ENCODE peak calls at places on chromosomes 13 and 19, in nine cellular contexts. T is Peyer's patch; Y is brain microvascular endothelial cell; N is CD8-positive, alpha-beta T cell; J is left ventricle myocardium inferior; K is RWPE1; X is ascending aorta; D is AG04450; W is tibial artery. O is an unnamed sample.

GRCh38 chr13:106986033-106986484 is 418.1 kb upstream of the ARGLU1 start:
- DNase-seq in K (no peak), X (no peak), Y (peak), J (peak), N (no peak), D (no peak), T (no peak), W (no peak), O (no peak)

GRCh38 chr19:37997911-37998344 is 90.9 kb downstream of the SIPA1L3 start:
- DNase-seq in W (no peak), D (peak), N (no peak), Y (peak), X (no peak), J (no peak), K (peak), T (no peak), O (peak)

GRCh38 chr19:11451942-11452813 is 16.7 kb downstream of the PRKCSH start:
- DNase-seq in J (no peak), K (no peak), N (no peak), X (no peak), D (no peak), Y (no peak), T (no peak), W (no peak), O (no peak)

GRCh38 chr19:35000647-35001501 is 751 bp downstream of the GRAMD1A start:
- DNase-seq in T (peak), N (peak), J (no peak), X (no peak), Y (peak), D (no peak), W (no peak), K (no peak), O (peak)

GRCh38 chr13:31107109-31107508 is 54.6 kb downstream of the HSPH1 start:
- DNase-seq in X (no peak), K (no peak), T (no peak), D (no peak), Y (no peak), W (no peak), N (no peak), J (no peak), O (no peak)

GRCh38 chr13:42876270-42876714 is 94.9 kb downstream of the FAM216B start:
- DNase-seq in X (no peak), Y (no peak), J (no peak), T (no peak), W (no peak), D (no peak), K (no peak), N (no peak), O (peak)

GRCh38 chr13:76892488-76892887 is 6.3 kb upstream of the KCTD12 start:
- DNase-seq in X (no peak), D (no peak), T (no peak), K (no peak), Y (no peak), W (no peak), N (no peak), J (no peak), O (no peak)

GRCh38 chr19:35675589-35676140 is 9.3 kb downstream of the UPK1A start:
- DNase-seq in W (no peak), D (no peak), K (no peak), X (no peak), J (no peak), T (no peak), N (no peak), Y (no peak), O (no peak)

GRCh38 chr19:58128041-58128685 is 22.4 kb downstream of the ZNF329 start:
- DNase-seq in W (no peak), J (no peak), X (no peak), K (no peak), D (no peak), T (no peak), Y (no peak), N (no peak), O (no peak)

GRCh38 chr19:35204799-35205732 is 23.5 kb downstream of the FAM187B start:
- DNase-seq in X (no peak), N (no peak), W (peak), J (no peak), K (no peak), Y (no peak), D (no peak), T (peak), O (no peak)

GRCh38 chr13:111897178-111897845 is 169.6 kb upstream of the SOX1 start:
- DNase-seq in D (no peak), W (no peak), N (no peak), X (no peak), J (no peak), K (no peak), T (peak), Y (no peak), O (no peak)

GRCh38 chr19:29663861-29664752 is 1.2 kb upstream of the PLEKHF1 start:
- DNase-seq in T (peak), N (no peak), X (no peak), Y (peak), D (no peak), J (no peak), W (no peak), K (no peak), O (peak)

GRCh38 chr19:30107351-30107750 is 165.3 kb downstream of the URI1 start:
- DNase-seq in X (no peak), J (no peak), Y (no peak), K (no peak), N (no peak), D (no peak), T (no peak), W (no peak), O (no peak)

GRCh38 chr13:74017301-74018092 is 116.7 kb downstream of the KLF12 start:
- DNase-seq in N (no peak), J (no peak), W (no peak), T (no peak), Y (no peak), X (no peak), K (no peak), D (no peak), O (no peak)

GRCh38 chr13:49975826-49976225 is 21.0 kb upstream of the TRIM13 start:
- DNase-seq in K (no peak), W (no peak), X (no peak), J (no peak), T (no peak), N (no peak), D (no peak), Y (no peak), O (no peak)

GRCh38 chr19:35211545-35212230 is 16.9 kb downstream of the FAM187B start:
- DNase-seq in N (peak), X (peak), T (peak), Y (no peak), K (no peak), W (peak), D (no peak), J (peak), O (no peak)

GRCh38 chr13:98415326-98416070 is 161.4 kb downstream of the STK24 start:
- DNase-seq in K (no peak), Y (no peak), T (no peak), W (no peak), D (no peak), N (no peak), X (no peak), J (no peak), O (no peak)

GRCh38 chr19:18290250-18291018 is 9.0 kb upstream of the JUND start:
- DNase-seq in J (peak), D (no peak), X (peak), T (peak), W (no peak), N (peak), Y (peak), K (no peak), O (no peak)

GRCh38 chr13:112250788-112251445 is 125.2 kb upstream of the SPACA7 start:
- DNase-seq in W (no peak), X (no peak), Y (no peak), N (no peak), D (no peak), K (no peak), J (no peak), T (no peak), O (no peak)

GRCh38 chr19:10568444-10568825 is 344 bp downstream of the CDKN2D start:
- DNase-seq in Y (no peak), T (peak), D (no peak), K (no peak), J (no peak), N (no peak), X (no peak), W (peak), O (peak)

GRCh38 chr13:80177327-80177726 is 163.6 kb downstream of the SPRY2 start:
- DNase-seq in T (no peak), Y (no peak), D (no peak), W (no peak), J (no peak), N (no peak), X (no peak), K (peak), O (peak)

GRCh38 chr13:75685239-75685697 is 49.1 kb downstream of the LMO7 start:
- DNase-seq in K (no peak), W (no peak), D (peak), T (no peak), X (no peak), J (no peak), Y (peak), N (no peak), O (peak)

GRCh38 chr19:33406521-33407139 is 33.1 kb downstream of the CEBPG start:
- DNase-seq in K (peak), N (peak), J (peak), D (no peak), X (peak), T (peak), W (peak), Y (peak), O (peak)

GRCh38 chr13:110617326-110618072 is 2.2 kb downstream of the NAXD start:
- DNase-seq in K (no peak), X (no peak), J (no peak), N (no peak), T (peak), Y (peak), D (peak), W (no peak), O (peak)

GRCh38 chr19:46412034-46412982 is 1.1 kb downstream of the CCDC8 start:
- DNase-seq in D (no peak), K (no peak), Y (no peak), W (no peak), N (no peak), J (no peak), T (no peak), X (no peak), O (no peak)
- H3K27ac ChIP-seq in D (peak), K (peak), Y (no peak), W (peak), N (no peak), J (peak), T (no peak), X (peak), O (peak)

GRCh38 chr19:45917421-45918091 is 3.0 kb upstream of the NANOS2 start:
- DNase-seq in X (no peak), D (no peak), N (no peak), J (no peak), W (no peak), T (no peak), Y (no peak), K (no peak), O (no peak)

GRCh38 chr19:45922281-45922680 is 7.7 kb upstream of the NANOS2 start:
- DNase-seq in N (no peak), J (no peak), Y (no peak), K (no peak), X (no peak), D (no peak), T (no peak), W (no peak), O (no peak)

GRCh38 chr19:45920458-45920857 is 5.9 kb upstream of the NANOS2 start:
- DNase-seq in T (no peak), N (no peak), K (no peak), Y (no peak), J (no peak), X (no peak), D (no peak), W (no peak), O (no peak)

GRCh38 chr19:45919678-45920077 is 5.1 kb upstream of the NANOS2 start:
- DNase-seq in N (no peak), Y (no peak), D (no peak), K (no peak), J (no peak), W (no peak), X (no peak), T (no peak), O (peak)

DNA sequence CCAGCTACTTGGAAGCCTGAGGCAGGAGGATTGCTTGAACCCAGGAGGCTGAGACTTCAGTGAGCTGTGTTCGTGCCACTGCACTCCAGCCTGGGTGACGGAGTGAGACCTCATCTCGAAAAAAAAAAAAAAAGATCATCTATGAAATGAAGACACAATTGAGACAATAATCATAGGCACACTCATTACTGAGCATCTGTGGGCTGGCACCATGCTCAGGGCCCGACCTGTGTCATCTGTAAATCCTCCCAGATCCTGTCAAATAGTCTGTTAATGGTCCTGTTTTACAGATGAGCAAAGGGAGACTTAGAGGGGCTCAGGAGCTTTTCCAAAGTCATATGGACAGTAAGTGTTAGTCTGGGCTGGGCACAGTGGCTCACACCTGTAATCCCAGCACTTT is 4.1 kb upstream of the NANOS2 start:
- DNase-seq in X (no peak), T (no peak), D (no peak), J (no peak), W (no peak), K (no peak), N (no peak), Y (no peak), O (no peak)
- TF ChIP-seq CTCF in X (no peak), T (no peak), D (no peak), J (no peak), W (no peak), K (no peak), N (no peak), Y (no peak), O (no peak)

GRCh38 chr19:43667524-43668405 is 2.2 kb downstream of the PLAUR start:
- DNase-seq in N (no peak), T (no peak), D (no peak), W (peak), K (peak), J (peak), Y (no peak), X (peak), O (no peak)
- H3K27ac ChIP-seq in N (no peak), T (peak), D (peak), W (peak), K (peak), J (peak), Y (peak), X (peak), O (peak)

DNA sequence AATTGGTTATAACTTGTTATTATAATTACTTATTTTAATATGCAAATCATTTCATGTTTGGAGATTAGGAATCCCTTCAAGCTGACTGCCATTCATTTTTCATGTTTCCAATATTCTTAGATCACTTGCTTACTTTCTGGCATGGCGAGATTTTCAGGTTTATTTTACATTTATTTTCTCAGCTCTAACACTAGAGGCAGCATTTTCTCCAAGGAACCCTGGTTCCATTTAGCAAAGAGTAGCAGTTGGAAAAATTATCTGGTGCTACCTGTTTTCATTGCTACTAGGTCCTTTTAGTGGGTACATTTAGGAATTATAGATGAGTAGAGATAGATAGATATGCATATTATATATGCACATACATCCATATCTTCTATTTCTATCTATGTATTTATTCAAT is 90.9 kb upstream of the TRPC4 start:
- DNase-seq in K (no peak), W (no peak), X (no peak), T (no peak), D (no peak), J (no peak), N (no peak), Y (no peak), O (no peak)
- TF ChIP-seq CTCF in K (no peak), W (no peak), X (no peak), T (no peak), D (peak), J (no peak), N (no peak), Y (peak), O (peak)

GRCh38 chr19:6271721-6272410 is 7.9 kb downstream of the MLLT1 start:
- DNase-seq in K (no peak), D (no peak), Y (no peak), J (peak), T (peak), N (no peak), X (peak), W (peak), O (no peak)

GRCh38 chr19:6274756-6275155 is 5.0 kb downstream of the MLLT1 start:
- DNase-seq in J (no peak), D (no peak), W (no peak), Y (no peak), K (no peak), T (peak), X (peak), N (no peak), O (no peak)

GRCh38 chr19:6272411-6272791 is 7.4 kb downstream of the MLLT1 start:
- DNase-seq in D (no peak), N (no peak), T (no peak), W (no peak), K (no peak), X (no peak), Y (no peak), J (no peak), O (no peak)

GRCh38 chr19:6273701-6274601 is 5.8 kb downstream of the MLLT1 start:
- DNase-seq in N (no peak), J (peak), D (no peak), K (peak), Y (peak), T (peak), W (peak), X (peak), O (peak)

DNA sequence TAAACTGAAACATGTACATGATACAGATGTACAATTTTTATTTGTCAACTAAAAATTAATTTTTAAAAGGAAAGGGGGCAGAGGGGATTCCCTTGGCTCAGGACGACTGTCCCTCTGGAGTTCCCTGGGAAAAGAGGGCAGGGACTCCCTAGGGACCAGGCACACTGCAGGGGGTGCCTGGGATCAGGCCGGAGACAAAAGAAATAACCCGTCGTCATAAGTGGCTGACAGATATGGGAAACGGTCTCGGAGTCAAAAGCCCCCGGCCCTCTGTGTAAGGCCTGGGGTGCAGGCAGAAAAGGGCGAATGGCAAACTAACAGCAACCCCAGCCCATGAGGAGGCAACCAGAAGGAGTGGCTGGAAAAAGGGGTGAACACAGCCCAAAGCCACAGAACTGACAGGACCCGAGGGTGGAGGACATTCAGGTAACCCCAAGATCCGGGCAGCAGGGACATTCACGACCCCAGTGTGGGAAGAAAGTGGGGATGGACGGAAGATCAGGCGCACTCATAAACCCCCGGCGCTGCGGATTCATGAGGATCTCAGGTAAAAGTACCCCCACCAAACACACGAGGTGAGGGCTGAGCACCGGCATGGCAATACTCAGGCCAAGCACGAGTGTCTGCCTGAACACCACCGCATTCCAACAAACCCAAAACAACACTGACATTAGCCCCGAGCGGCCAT is 6.7 kb downstream of the MLLT1 start:
- DNase-seq in D (no peak), J (no peak), K (no peak), X (no peak), T (peak), Y (no peak), W (no peak), N (no peak), O (no peak)
- H3K27ac ChIP-seq in D (peak), J (peak), K (peak), X (peak), T (peak), Y (peak), W (peak), N (no peak), O (peak)

DNA sequence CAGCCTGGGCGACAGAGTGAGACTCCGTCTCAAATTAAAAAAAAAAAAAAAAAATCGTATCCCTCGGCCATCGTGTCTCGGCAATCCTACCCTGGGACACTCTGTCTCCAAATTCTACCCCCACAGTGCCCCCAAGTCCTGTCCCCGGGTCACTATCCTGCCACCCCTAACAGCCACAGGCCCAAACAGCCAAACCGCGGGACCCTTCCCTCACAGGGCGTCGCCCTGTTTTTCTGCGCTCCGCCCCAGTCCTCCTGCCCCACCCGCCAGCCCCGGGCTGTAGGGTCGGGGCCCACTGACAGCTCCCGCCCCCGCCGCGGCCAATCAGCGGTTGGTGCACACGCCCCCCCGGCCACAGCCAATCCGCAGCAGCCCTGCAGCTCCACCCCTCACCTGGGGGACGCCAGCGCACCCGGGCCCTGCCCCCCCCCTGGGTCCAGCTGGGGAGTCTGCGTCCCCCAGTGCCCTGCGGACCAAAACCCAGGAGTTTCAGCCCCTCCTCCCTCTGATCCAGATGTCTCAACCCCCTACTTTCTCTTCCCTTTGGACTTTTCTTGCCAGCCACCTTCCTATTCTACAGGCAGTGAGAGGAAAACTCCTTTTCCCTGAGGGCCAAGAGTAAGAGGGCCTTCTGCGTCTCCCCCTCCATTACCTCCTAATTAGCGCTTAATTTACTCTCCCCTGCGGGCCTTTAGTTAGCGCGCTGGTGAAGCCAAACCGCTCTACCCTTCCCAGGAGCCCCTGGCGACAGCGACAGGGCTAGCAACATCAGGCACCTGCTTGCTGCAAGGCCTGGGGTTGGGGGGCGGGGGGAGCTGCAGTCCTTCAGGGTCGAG is 1.5 kb upstream of the BCAT2 start:
- DNase-seq in X (peak), N (peak), D (no peak), W (peak), Y (peak), J (peak), K (peak), T (peak), O (peak)
- TF ChIP-seq CTCF in X (no peak), N (no peak), D (no peak), W (no peak), Y (no peak), J (no peak), K (no peak), T (no peak), O (no peak)

DNA sequence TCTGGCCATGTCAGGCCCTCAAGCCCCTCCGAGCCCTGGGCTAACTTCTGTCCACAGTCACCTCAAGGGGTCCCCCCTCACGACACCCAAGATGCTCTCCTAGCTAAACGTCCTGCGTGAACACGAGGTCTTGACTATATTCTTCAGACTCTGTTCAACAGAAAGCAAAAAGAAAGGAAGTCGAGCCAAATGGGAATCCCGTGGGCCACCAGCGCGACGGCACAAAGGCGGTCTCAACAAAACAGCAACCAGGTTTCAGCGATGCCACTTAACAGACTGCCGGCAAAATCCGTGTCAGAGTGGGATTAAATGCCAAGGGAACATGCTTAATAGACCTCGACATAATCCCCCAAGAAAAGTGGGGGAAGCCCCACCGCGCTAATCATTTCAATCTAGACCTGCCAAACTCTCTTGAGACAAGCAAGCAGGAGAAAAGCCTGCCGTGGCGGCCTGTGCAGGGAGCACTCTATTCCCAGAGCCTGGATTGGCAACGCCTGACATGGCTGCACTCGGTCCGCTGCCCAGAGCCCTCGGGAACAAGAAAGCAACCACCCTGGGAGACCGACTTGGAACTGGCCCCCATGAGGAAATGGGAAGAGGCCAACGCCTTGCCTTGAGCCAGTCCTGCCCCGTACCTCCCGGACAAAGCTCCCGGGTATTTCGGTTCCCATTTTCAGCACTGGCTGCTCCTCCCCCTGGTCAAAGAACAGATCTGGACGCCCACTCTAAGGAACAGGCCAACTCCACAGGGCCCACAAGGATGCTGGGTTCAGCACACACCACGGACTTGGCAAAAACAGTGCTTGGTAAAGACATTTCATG is 16.0 kb downstream of the ZC3H4 start:
- DNase-seq in K (no peak), X (peak), W (peak), T (no peak), J (peak), N (no peak), D (no peak), Y (no peak), O (peak)
- H3K27ac ChIP-seq in K (peak), X (peak), W (peak), T (peak), J (peak), N (no peak), D (no peak), Y (no peak), O (no peak)